ENCODE peak calls at places on chromosomes 3 and 15, in eight cellular contexts. I is cerebellum; U is left lobe of liver; B is SJSA1; F is NCI-H1105; Q is activated CD4-positive, alpha-beta memory T cell treated with anti-CD3 and anti-CD28 coated beads for 36 hours; Z is iPS-NIHi11; X is stromal cell of bone marrow. G is an unnamed sample.

GRCh38 chr3:43028678-43029490 is 49.8 kb downstream of the GASK1A start:
- DNase-seq in I (no peak), Z (no peak), U (peak), B (no peak), X (no peak), Q (no peak), F (no peak), G (no peak)

GRCh38 chr3:133208184-133208583 is 170.0 kb downstream of the TMEM108 start:
- DNase-seq in I (no peak), Q (no peak), U (no peak), Z (no peak), X (no peak), B (no peak), F (no peak), G (no peak)

GRCh38 chr3:36259580-36259979 is 120.7 kb upstream of the STAC start:
- DNase-seq in F (no peak), Q (no peak), I (no peak), B (no peak), Z (no peak), X (no peak), U (no peak), G (no peak)

GRCh38 chr15:85551221-85551832 is 170.9 kb downstream of the AKAP13 start:
- DNase-seq in Z (no peak), Q (no peak), B (no peak), U (no peak), F (no peak), X (no peak), I (no peak), G (no peak)

GRCh38 chr15:53962646-53963561 is 15.3 kb upstream of the UNC13C start:
- DNase-seq in I (peak), U (no peak), Q (peak), Z (no peak), F (peak), B (peak), X (no peak), G (no peak)

GRCh38 chr3:40580494-40581091 is 55.8 kb downstream of the ZNF621 start:
- DNase-seq in Z (peak), F (peak), X (peak), I (peak), U (peak), B (peak), Q (peak), G (no peak)

GRCh38 chr3:111837112-111837511 is 22.0 kb upstream of the PHLDB2 start:
- DNase-seq in F (no peak), Q (no peak), Z (no peak), U (no peak), B (no peak), X (no peak), I (no peak), G (no peak)

GRCh38 chr3:185764168-185764988 is 60.5 kb downstream of the IGF2BP2 start:
- DNase-seq in X (peak), Z (no peak), B (peak), I (no peak), F (no peak), Q (no peak), U (no peak), G (no peak)

GRCh38 chr15:86553116-86553515 is 473.4 kb downstream of the AGBL1 start:
- DNase-seq in U (no peak), X (no peak), B (no peak), I (no peak), Z (no peak), Q (no peak), F (no peak), G (no peak)

GRCh38 chr15:68552773-68553172 is 26.0 kb upstream of the CORO2B start:
- DNase-seq in U (no peak), I (no peak), Z (no peak), Q (no peak), X (no peak), F (no peak), B (peak), G (no peak)

GRCh38 chr3:23028294-23028693 is 174.8 kb upstream of the UBE2E2 start:
- DNase-seq in Q (no peak), I (no peak), U (no peak), B (no peak), Z (no peak), X (no peak), F (no peak), G (no peak)

GRCh38 chr15:47027322-47027946 is 689.9 kb upstream of the SEMA6D start:
- DNase-seq in Z (peak), Q (no peak), X (no peak), B (no peak), I (no peak), U (no peak), F (no peak), G (no peak)

GRCh38 chr3:66398228-66399025 is 102.4 kb downstream of the LRIG1 start:
- DNase-seq in X (no peak), I (peak), U (no peak), B (no peak), Q (no peak), Z (no peak), F (no peak), G (no peak)

GRCh38 chr15:79523266-79523665 is 91.1 kb downstream of the MINAR1 start:
- DNase-seq in Q (no peak), B (no peak), Z (no peak), X (no peak), I (no peak), U (no peak), F (no peak), G (no peak)

GRCh38 chr15:77838061-77838460 is 205.3 kb upstream of the LINGO1 start:
- DNase-seq in B (no peak), F (no peak), Q (no peak), I (no peak), X (no peak), Z (no peak), U (no peak), G (no peak)

GRCh38 chr3:132659370-132660055 is at the start of gene ACAD11:
- DNase-seq in Z (peak), U (peak), I (peak), F (peak), B (peak), X (peak), Q (peak), G (peak)

GRCh38 chr3:56054827-56055226 is 413.4 kb downstream of the ERC2 start:
- DNase-seq in U (no peak), X (no peak), I (no peak), Q (no peak), F (no peak), Z (no peak), B (no peak), G (no peak)

GRCh38 chr3:64238971-64239667 is 13.9 kb upstream of the PRICKLE2 start:
- DNase-seq in X (no peak), B (peak), Z (peak), U (no peak), Q (no peak), F (no peak), I (no peak), G (peak)

GRCh38 chr3:156323466-156323865 is 203.1 kb downstream of the KCNAB1 start:
- DNase-seq in U (no peak), I (no peak), B (no peak), X (no peak), Q (no peak), Z (no peak), F (no peak), G (no peak)

GRCh38 chr3:177610677-177611654 is 413.7 kb upstream of the TBL1XR1 start:
- DNase-seq in I (no peak), X (no peak), F (peak), Q (no peak), U (peak), B (no peak), Z (no peak), G (no peak)

GRCh38 chr3:60636846-60637245 is 614.4 kb downstream of the FHIT start:
- DNase-seq in B (no peak), I (no peak), Z (peak), Q (no peak), F (no peak), X (no peak), U (no peak), G (no peak)

GRCh38 chr3:74390121-74390870 is 224.2 kb downstream of the CNTN3 start:
- DNase-seq in I (no peak), B (no peak), X (no peak), Q (no peak), Z (no peak), F (no peak), U (no peak), G (no peak)

GRCh38 chr3:127097516-127097915 is 95.4 kb upstream of the PRR23E start:
- DNase-seq in B (no peak), X (no peak), Z (no peak), I (peak), U (no peak), Q (no peak), F (no peak), G (no peak)

GRCh38 chr15:35937380-35937779 is 391.4 kb upstream of the DPH6 start:
- DNase-seq in B (no peak), U (no peak), I (no peak), Z (no peak), X (no peak), Q (no peak), F (no peak), G (no peak)

GRCh38 chr3:120072867-120073525 is 21.3 kb downstream of the GSK3B start:
- DNase-seq in X (no peak), Z (no peak), F (no peak), Q (no peak), I (no peak), B (no peak), U (no peak), G (no peak)

GRCh38 chr3:64674591-64675076 is 13.2 kb downstream of the ADAMTS9 start:
- DNase-seq in I (no peak), F (no peak), B (no peak), Z (no peak), U (no peak), X (no peak), Q (no peak), G (no peak)

GRCh38 chr3:71891483-71891882 is 106.5 kb upstream of the PROK2 start:
- DNase-seq in Q (no peak), B (no peak), I (no peak), Z (no peak), F (no peak), X (no peak), U (no peak), G (no peak)

GRCh38 chr15:76198456-76199105 is 112.7 kb downstream of the ETFA start:
- DNase-seq in X (no peak), Z (no peak), I (no peak), F (no peak), U (no peak), B (no peak), Q (no peak), G (no peak)

GRCh38 chr15:99435761-99436346 is 129.9 kb upstream of the MEF2A start:
- DNase-seq in I (peak), F (no peak), Z (no peak), Q (no peak), X (no peak), B (no peak), U (peak), G (no peak)

GRCh38 chr3:14503033-14503705 is 37.0 kb downstream of the GRIP2 start:
- DNase-seq in F (no peak), I (no peak), Q (no peak), X (no peak), U (no peak), B (no peak), Z (no peak), G (no peak)

G was measured in AG09309.